ENCODE peak calls at places on chromosomes 16 and 17, in eight cellular contexts. E is AG04450, D is prostate gland, A is H9, V is neural progenitor cell, W is osteoblast, K is AG09309, B is PC-9. L is an unnamed sample.

GRCh38 chr17:77214743-77215142 is 74.0 kb downstream of the SEC14L1 start:
- DNase-seq in W (peak; percentile 77), A (peak; percentile 87), V (peak; percentile 70), E (no peak), B (no peak), D (no peak), K (no peak), L (no peak)

GRCh38 chr17:40555296-40556190 is 9.7 kb downstream of the CCR7 start:
- DNase-seq in A (no peak), B (no peak), D (no peak), V (no peak), W (no peak), E (no peak), K (no peak), L (no peak)

GRCh38 chr16:20799599-20799998 is 6.7 kb downstream of the ERI2 start:
- DNase-seq in V (peak; percentile 32), B (peak; percentile 37), A (no peak), K (no peak), D (no peak), W (no peak), E (no peak), L (no peak)

GRCh38 chr17:21282231-21282630 is 2.3 kb upstream of the MAP2K3 start:
- DNase-seq in A (no peak), V (no peak), B (peak; percentile 91), D (no peak), E (peak; percentile 92), K (peak; percentile 92), W (peak; percentile 99), L (peak; percentile 81)

GRCh38 chr16:35746281-35746962 is 2287.0 kb downstream of the TP53TG3F start:
- DNase-seq in K (no peak), W (peak; percentile 45), E (no peak), A (no peak), B (no peak), V (no peak), D (no peak), L (no peak)

GRCh38 chr16:27123795-27124194 is 57.1 kb downstream of the C16orf82 start:
- DNase-seq in W (no peak), A (no peak), V (no peak), B (no peak), E (no peak), D (no peak), K (no peak), L (no peak)

GRCh38 chr17:79160980-79161621 is 86.5 kb downstream of the ENGASE start:
- DNase-seq in B (no peak), V (no peak), A (peak; percentile 58), W (no peak), E (no peak), K (no peak), D (no peak), L (no peak)

GRCh38 chr17:51298508-51299371 is 38.4 kb downstream of the UTP18 start:
- DNase-seq in A (peak; percentile 43), E (peak; percentile 20), D (no peak), B (no peak), W (peak; percentile 54), K (no peak), V (peak; percentile 67), L (no peak)

GRCh38 chr17:8888704-8889302 is 21.3 kb upstream of the PIK3R6 start:
- DNase-seq in W (peak; percentile 60), B (no peak), K (no peak), E (no peak), A (no peak), D (no peak), V (no peak), L (no peak)

GRCh38 chr17:74649909-74650308 is 26.4 kb upstream of the CD300E start:
- DNase-seq in D (no peak), V (no peak), W (no peak), E (no peak), B (no peak), K (no peak), A (no peak), L (no peak)

GRCh38 chr17:77233635-77234334 is 93.0 kb downstream of the SEC14L1 start:
- DNase-seq in W (peak; percentile 84), V (no peak), B (peak; percentile 49), A (no peak), D (no peak), K (no peak), E (peak; percentile 88), L (no peak)

GRCh38 chr17:48012151-48012520 is 25.5 kb downstream of the COPZ2 start:
- DNase-seq in W (peak; percentile 86), E (no peak), A (peak; percentile 87), K (no peak), D (no peak), V (peak; percentile 94), B (no peak), L (no peak)

GRCh38 chr17:65557349-65558310 is 3.8 kb downstream of the AXIN2 start:
- DNase-seq in B (no peak), A (no peak), V (no peak), D (no peak), W (peak; percentile 93), K (peak; percentile 29), E (no peak), L (no peak)

GRCh38 chr17:78924481-78925151 is 571 bp downstream of the TIMP2 start:
- DNase-seq in E (no peak), D (no peak), K (no peak), W (peak; percentile 91), V (peak; percentile 79), A (peak; percentile 73), B (no peak), L (no peak)

GRCh38 chr17:4187076-4187475 is 44.1 kb downstream of the CYB5D2 start:
- DNase-seq in B (no peak), V (peak; percentile 20), K (no peak), W (peak; percentile 58), A (peak; percentile 57), D (peak; percentile 91), E (no peak), L (no peak)

DNA sequence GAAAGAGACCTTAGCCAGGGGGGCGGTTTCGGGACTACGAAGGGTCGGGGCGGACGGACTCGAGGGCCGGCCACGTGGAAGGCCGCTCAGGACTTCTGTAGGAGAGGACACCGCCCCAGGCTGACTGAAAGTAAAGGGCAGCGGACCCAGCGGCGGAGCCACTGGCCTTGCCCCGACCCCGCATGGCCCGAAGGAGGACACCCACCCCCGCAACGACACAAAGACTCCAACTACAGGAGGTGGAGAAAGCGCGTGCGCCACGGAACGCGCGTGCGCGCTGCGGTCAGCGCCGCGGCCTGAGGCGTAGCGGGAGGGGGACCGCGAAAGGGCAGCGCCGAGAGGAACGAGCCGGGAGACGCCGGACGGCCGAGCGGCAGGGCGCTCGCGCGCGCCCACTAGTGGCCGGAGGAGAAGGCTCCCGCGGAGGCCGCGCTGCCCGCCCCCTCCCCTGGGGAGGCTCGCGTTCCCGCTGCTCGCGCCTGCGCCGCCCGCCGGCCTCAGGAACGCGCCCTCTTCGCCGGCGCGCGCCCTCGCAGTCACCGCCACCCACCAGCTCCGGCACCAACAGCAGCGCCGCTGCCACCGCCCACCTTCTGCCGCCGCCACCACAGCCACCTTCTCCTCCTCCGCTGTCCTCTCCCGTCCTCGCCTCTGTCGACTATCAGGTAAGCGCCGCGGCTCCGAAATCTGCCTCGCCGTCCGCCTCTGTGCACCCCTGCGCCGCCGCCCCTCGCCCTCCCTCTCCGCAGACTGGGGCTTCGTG is at the start of gene MAPT:
- DNase-seq in D (peak; percentile 87), K (peak; percentile 55), B (peak; percentile 54), W (peak; percentile 100), V (peak; percentile 96), E (peak; percentile 49), A (peak; percentile 97), L (peak; percentile 82)
- TF ChIP-seq CTCF in D (peak; percentile 99), K (peak; percentile 62), B (peak; percentile 66), W (peak; percentile 71), V (peak; percentile 85), E (peak; percentile 66), A (peak; percentile 96), L (peak; percentile 56)

DNA sequence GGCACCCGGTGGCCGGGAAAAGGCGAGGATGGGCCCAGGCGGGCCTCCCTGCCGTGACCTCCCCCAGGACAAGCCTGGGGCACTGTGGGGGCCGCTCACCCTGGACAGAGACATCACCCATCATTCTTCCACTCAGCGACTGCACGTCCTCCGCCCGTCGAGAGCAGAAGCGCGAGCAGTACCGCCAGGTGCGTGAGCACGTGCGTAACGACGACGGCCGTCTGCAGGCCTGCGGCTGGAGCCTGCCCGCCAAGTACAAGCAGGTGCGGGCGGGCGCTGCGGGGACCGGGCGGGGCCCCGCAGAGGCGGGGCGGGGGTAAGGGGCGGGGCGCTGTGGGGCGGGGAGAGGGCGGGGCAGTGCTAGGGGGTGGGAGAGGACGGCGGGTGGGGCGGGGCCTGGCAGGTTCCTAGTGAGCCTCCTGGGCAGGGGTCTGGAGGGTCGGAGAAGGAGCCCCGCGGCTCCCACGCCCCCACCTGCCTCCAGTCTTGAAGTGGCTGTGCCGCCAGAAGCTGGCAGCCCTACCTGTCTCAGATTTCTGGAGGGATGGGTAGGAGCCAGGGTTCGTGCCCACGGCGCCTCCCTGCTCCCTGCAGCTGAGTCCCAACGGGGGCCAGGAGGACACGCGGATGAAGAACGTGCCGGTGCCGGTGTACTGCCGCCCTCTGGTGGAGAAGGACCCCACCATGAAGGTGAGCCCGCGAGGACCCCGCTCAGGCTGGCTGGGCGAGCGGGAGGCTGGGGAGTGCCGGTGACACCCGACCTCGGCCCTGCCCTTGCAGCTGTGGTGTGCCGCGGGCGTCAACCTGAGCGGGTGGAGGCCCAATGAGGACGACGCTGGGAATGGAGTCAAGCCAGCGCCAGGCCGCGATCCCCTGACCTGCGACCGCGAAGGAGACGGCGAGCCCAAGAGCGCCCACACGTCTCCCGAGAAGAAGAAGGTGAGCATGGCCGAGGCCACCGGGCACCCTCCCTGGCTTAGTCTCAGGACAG is 7.5 kb downstream of the NME3 start:
- DNase-seq in A (peak; percentile 91), B (no peak), E (no peak), V (peak; percentile 82), D (no peak), K (no peak), W (peak; percentile 97), L (no peak)
- TF ChIP-seq CTCF in A (peak; percentile 81), B (no peak), E (peak; percentile 47), V (peak; percentile 69), D (peak; percentile 52), K (peak; percentile 32), W (peak; percentile 27), L (peak; percentile 29)

GRCh38 chr17:61574542-61575351 is 16.3 kb downstream of the NACA2 start:
- DNase-seq in A (peak; percentile 53), V (peak; percentile 66), K (no peak), B (peak; percentile 43), D (peak; percentile 62), W (peak; percentile 74), E (no peak), L (no peak)
- TF ChIP-seq CTCF in A (peak; percentile 57), V (peak; percentile 52), K (peak; percentile 46), B (peak; percentile 65), D (peak; percentile 50), W (peak; percentile 52), E (peak; percentile 54), L (peak; percentile 41)

GRCh38 chr16:17474572-17474971 is 3.8 kb upstream of the XYLT1 start:
- DNase-seq in D (no peak), W (peak; percentile 65), V (peak; percentile 37), K (no peak), A (no peak), E (no peak), B (no peak), L (no peak)

GRCh38 chr16:17476414-17477259 is 5.9 kb upstream of the XYLT1 start:
- DNase-seq in E (peak; percentile 51), K (no peak), B (no peak), V (peak; percentile 87), A (peak; percentile 82), D (peak; percentile 46), W (peak; percentile 93), L (peak; percentile 44)

GRCh38 chr16:17475104-17475503 is 4.3 kb upstream of the XYLT1 start:
- DNase-seq in W (no peak), A (no peak), V (no peak), E (no peak), B (no peak), D (no peak), K (no peak), L (no peak)

GRCh38 chr16:17471745-17472075 is 950 bp upstream of the XYLT1 start:
- DNase-seq in A (no peak), K (no peak), V (no peak), B (no peak), W (peak; percentile 92), E (no peak), D (no peak), L (no peak)

GRCh38 chr16:17474037-17474436 is 3.3 kb upstream of the XYLT1 start:
- DNase-seq in V (no peak), K (no peak), B (no peak), A (no peak), W (no peak), D (no peak), E (no peak), L (no peak)
- TF ChIP-seq CTCF in V (no peak), K (no peak), B (no peak), A (no peak), W (peak; percentile 26), D (no peak), E (no peak), L (peak; percentile 24)